ENCODE peak calls at places on chromosomes 5 and 9, in nine cellular contexts. One of them, this sample, is unnamed.

GRCh38 chr9:137429974-137430722 is 7.0 kb downstream of the NOXA1 start:
- DNase-seq in caudate nucleus: no peak
- DNase-seq in lung: no peak
- DNase-seq in GM23338: peak
- DNase-seq in HL-60: no peak
- DNase-seq in ovary: peak
- DNase-seq in aorta: peak
- DNase-seq in RWPE1: no peak
- DNase-seq in IMR-90: no peak
- DNase-seq in this sample: no peak

GRCh38 chr9:137720571-137721110 is 101.8 kb downstream of the EHMT1 start:
- DNase-seq in caudate nucleus: no peak
- DNase-seq in lung: no peak
- DNase-seq in GM23338: no peak
- DNase-seq in HL-60: no peak
- DNase-seq in ovary: no peak
- DNase-seq in aorta: no peak
- DNase-seq in RWPE1: peak
- DNase-seq in IMR-90: no peak
- DNase-seq in this sample: peak

GRCh38 chr5:67842806-67843205 is 372.8 kb upstream of the PIK3R1 start:
- DNase-seq in caudate nucleus: no peak
- DNase-seq in lung: no peak
- DNase-seq in GM23338: peak
- DNase-seq in HL-60: no peak
- DNase-seq in ovary: no peak
- DNase-seq in aorta: no peak
- DNase-seq in RWPE1: peak
- DNase-seq in IMR-90: no peak
- DNase-seq in this sample: no peak

GRCh38 chr9:135069556-135070197 is 17.8 kb upstream of the OLFM1 start:
- DNase-seq in caudate nucleus: no peak
- DNase-seq in lung: no peak
- DNase-seq in GM23338: no peak
- DNase-seq in HL-60: no peak
- DNase-seq in ovary: no peak
- DNase-seq in aorta: peak
- DNase-seq in RWPE1: no peak
- DNase-seq in IMR-90: no peak
- DNase-seq in this sample: no peak

GRCh38 chr5:127561254-127561653 is 43.8 kb downstream of the PRRC1 start:
- DNase-seq in caudate nucleus: no peak
- DNase-seq in lung: no peak
- DNase-seq in GM23338: no peak
- DNase-seq in HL-60: no peak
- DNase-seq in ovary: no peak
- DNase-seq in aorta: no peak
- DNase-seq in RWPE1: no peak
- DNase-seq in IMR-90: peak
- DNase-seq in this sample: no peak

GRCh38 chr5:108801776-108802175 is 54.1 kb downstream of the FER start:
- DNase-seq in caudate nucleus: no peak
- DNase-seq in lung: no peak
- DNase-seq in GM23338: no peak
- DNase-seq in HL-60: peak
- DNase-seq in ovary: no peak
- DNase-seq in aorta: no peak
- DNase-seq in RWPE1: peak
- DNase-seq in IMR-90: peak
- DNase-seq in this sample: peak

GRCh38 chr5:92641031-92641962 is 939.7 kb downstream of the NR2F1-AS1 start:
- DNase-seq in caudate nucleus: no peak
- DNase-seq in lung: no peak
- DNase-seq in GM23338: no peak
- DNase-seq in HL-60: no peak
- DNase-seq in ovary: peak
- DNase-seq in aorta: no peak
- DNase-seq in RWPE1: peak
- DNase-seq in IMR-90: peak
- DNase-seq in this sample: no peak

GRCh38 chr9:113963017-113963620 is 87.0 kb downstream of the ZNF618 start:
- DNase-seq in caudate nucleus: no peak
- DNase-seq in lung: peak
- DNase-seq in GM23338: peak
- DNase-seq in HL-60: peak
- DNase-seq in ovary: no peak
- DNase-seq in aorta: no peak
- DNase-seq in RWPE1: peak
- DNase-seq in IMR-90: peak
- DNase-seq in this sample: no peak

GRCh38 chr9:77672183-77672582 is 24.1 kb upstream of the GNA14 start:
- DNase-seq in caudate nucleus: no peak
- DNase-seq in lung: no peak
- DNase-seq in GM23338: no peak
- DNase-seq in HL-60: no peak
- DNase-seq in ovary: no peak
- DNase-seq in aorta: no peak
- DNase-seq in RWPE1: no peak
- DNase-seq in IMR-90: no peak
- DNase-seq in this sample: no peak

GRCh38 chr9:88742483-88742882 is 207.5 kb downstream of the NXNL2 start:
- DNase-seq in caudate nucleus: no peak
- DNase-seq in lung: no peak
- DNase-seq in GM23338: no peak
- DNase-seq in HL-60: no peak
- DNase-seq in ovary: no peak
- DNase-seq in aorta: no peak
- DNase-seq in RWPE1: peak
- DNase-seq in IMR-90: peak
- DNase-seq in this sample: no peak

GRCh38 chr9:97759611-97760288 is 62.6 kb upstream of the XPA start:
- DNase-seq in caudate nucleus: no peak
- DNase-seq in lung: no peak
- DNase-seq in GM23338: no peak
- DNase-seq in HL-60: no peak
- DNase-seq in ovary: no peak
- DNase-seq in aorta: no peak
- DNase-seq in RWPE1: no peak
- DNase-seq in IMR-90: no peak
- DNase-seq in this sample: no peak

GRCh38 chr9:109906766-109907382 is 126.9 kb downstream of the PALM2AKAP2 start:
- DNase-seq in caudate nucleus: no peak
- DNase-seq in lung: no peak
- DNase-seq in GM23338: no peak
- DNase-seq in HL-60: no peak
- DNase-seq in ovary: no peak
- DNase-seq in aorta: no peak
- DNase-seq in RWPE1: no peak
- DNase-seq in IMR-90: peak
- DNase-seq in this sample: no peak

GRCh38 chr5:14829396-14829795 is 42.2 kb downstream of the ANKH start:
- DNase-seq in caudate nucleus: no peak
- DNase-seq in lung: no peak
- DNase-seq in GM23338: no peak
- DNase-seq in HL-60: no peak
- DNase-seq in ovary: no peak
- DNase-seq in aorta: no peak
- DNase-seq in RWPE1: no peak
- DNase-seq in IMR-90: no peak
- DNase-seq in this sample: no peak

GRCh38 chr5:161676109-161676508 is 9.4 kb upstream of the GABRA6 start:
- DNase-seq in caudate nucleus: no peak
- DNase-seq in lung: no peak
- DNase-seq in GM23338: peak
- DNase-seq in HL-60: no peak
- DNase-seq in ovary: no peak
- DNase-seq in aorta: no peak
- DNase-seq in RWPE1: no peak
- DNase-seq in IMR-90: no peak
- DNase-seq in this sample: peak

GRCh38 chr9:589723-590122 is 251.8 kb upstream of the DMRT1 start:
- DNase-seq in caudate nucleus: no peak
- DNase-seq in lung: no peak
- DNase-seq in GM23338: peak
- DNase-seq in HL-60: no peak
- DNase-seq in ovary: peak
- DNase-seq in aorta: no peak
- DNase-seq in RWPE1: peak
- DNase-seq in IMR-90: peak
- DNase-seq in this sample: no peak

GRCh38 chr5:9613360-9613759 is 16.8 kb downstream of the TAS2R1 start:
- DNase-seq in caudate nucleus: no peak
- DNase-seq in lung: no peak
- DNase-seq in GM23338: no peak
- DNase-seq in HL-60: no peak
- DNase-seq in ovary: no peak
- DNase-seq in aorta: no peak
- DNase-seq in RWPE1: no peak
- DNase-seq in IMR-90: no peak
- DNase-seq in this sample: no peak

GRCh38 chr5:16957305-16958165 is 21.4 kb upstream of the MYO10 start:
- DNase-seq in caudate nucleus: no peak
- DNase-seq in lung: no peak
- DNase-seq in GM23338: no peak
- DNase-seq in HL-60: no peak
- DNase-seq in ovary: no peak
- DNase-seq in aorta: no peak
- DNase-seq in RWPE1: peak
- DNase-seq in IMR-90: peak
- DNase-seq in this sample: peak

GRCh38 chr5:92838253-92838652 is 742.8 kb downstream of the NR2F1-AS1 start:
- DNase-seq in caudate nucleus: no peak
- DNase-seq in lung: no peak
- DNase-seq in GM23338: peak
- DNase-seq in HL-60: no peak
- DNase-seq in ovary: no peak
- DNase-seq in aorta: no peak
- DNase-seq in RWPE1: peak
- DNase-seq in IMR-90: no peak
- DNase-seq in this sample: no peak

GRCh38 chr5:67771791-67772190 is 443.8 kb upstream of the PIK3R1 start:
- DNase-seq in caudate nucleus: no peak
- DNase-seq in lung: no peak
- DNase-seq in GM23338: no peak
- DNase-seq in HL-60: no peak
- DNase-seq in ovary: no peak
- DNase-seq in aorta: no peak
- DNase-seq in RWPE1: no peak
- DNase-seq in IMR-90: no peak
- DNase-seq in this sample: no peak

GRCh38 chr9:117958726-117959125 is 254.5 kb downstream of the TLR4 start:
- DNase-seq in caudate nucleus: no peak
- DNase-seq in lung: no peak
- DNase-seq in GM23338: peak
- DNase-seq in HL-60: no peak
- DNase-seq in ovary: no peak
- DNase-seq in aorta: no peak
- DNase-seq in RWPE1: no peak
- DNase-seq in IMR-90: no peak
- DNase-seq in this sample: no peak

DNA sequence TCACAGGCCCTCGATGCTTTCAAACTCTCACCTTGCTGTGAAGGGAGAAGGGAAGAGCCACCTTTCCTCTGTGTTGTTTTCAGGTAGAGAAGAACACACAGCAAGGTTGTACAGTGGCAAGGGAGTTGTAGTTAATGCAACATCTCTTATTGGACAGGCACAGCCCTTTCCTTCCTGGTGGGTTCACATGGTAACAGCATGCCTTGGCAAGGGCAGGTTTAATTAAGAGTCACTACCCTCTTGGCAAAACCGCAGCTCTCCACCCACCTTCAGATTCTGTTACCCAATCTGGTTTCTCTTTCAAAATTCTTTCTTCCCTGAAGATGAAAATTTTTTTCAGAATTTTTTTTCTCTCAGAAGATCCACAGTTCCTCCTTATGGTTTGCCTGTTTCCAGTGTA is 253.1 kb downstream of the TLR4 start:
- DNase-seq in caudate nucleus: no peak
- DNase-seq in lung: no peak
- DNase-seq in GM23338: no peak
- DNase-seq in HL-60: no peak
- DNase-seq in ovary: no peak
- DNase-seq in aorta: no peak
- DNase-seq in RWPE1: peak
- DNase-seq in IMR-90: no peak
- DNase-seq in this sample: peak
- H3K27ac ChIP-seq in caudate nucleus: no peak
- H3K27ac ChIP-seq in lung: no peak
- H3K27ac ChIP-seq in GM23338: no peak
- H3K27ac ChIP-seq in HL-60: no peak
- H3K27ac ChIP-seq in ovary: no peak
- H3K27ac ChIP-seq in aorta: no peak
- H3K27ac ChIP-seq in RWPE1: no peak
- H3K27ac ChIP-seq in IMR-90: no peak
- H3K27ac ChIP-seq in this sample: no peak

GRCh38 chr5:172583931-172584511 is 57.0 kb upstream of the NEURL1B start:
- DNase-seq in caudate nucleus: no peak
- DNase-seq in lung: no peak
- DNase-seq in GM23338: no peak
- DNase-seq in HL-60: no peak
- DNase-seq in ovary: peak
- DNase-seq in aorta: peak
- DNase-seq in RWPE1: no peak
- DNase-seq in IMR-90: no peak
- DNase-seq in this sample: no peak
- H3K27ac ChIP-seq in caudate nucleus: no peak
- H3K27ac ChIP-seq in lung: peak
- H3K27ac ChIP-seq in GM23338: no peak
- H3K27ac ChIP-seq in HL-60: no peak
- H3K27ac ChIP-seq in ovary: no peak
- H3K27ac ChIP-seq in aorta: no peak
- H3K27ac ChIP-seq in RWPE1: no peak
- H3K27ac ChIP-seq in IMR-90: no peak
- H3K27ac ChIP-seq in this sample: no peak

GRCh38 chr9:95099321-95100070 is 218.0 kb downstream of the FANCC start:
- DNase-seq in caudate nucleus: no peak
- DNase-seq in lung: no peak
- DNase-seq in GM23338: no peak
- DNase-seq in HL-60: no peak
- DNase-seq in ovary: no peak
- DNase-seq in aorta: no peak
- DNase-seq in RWPE1: no peak
- DNase-seq in IMR-90: no peak
- DNase-seq in this sample: no peak
- H3K27ac ChIP-seq in caudate nucleus: peak
- H3K27ac ChIP-seq in lung: no peak
- H3K27ac ChIP-seq in GM23338: no peak
- H3K27ac ChIP-seq in HL-60: no peak
- H3K27ac ChIP-seq in ovary: no peak
- H3K27ac ChIP-seq in aorta: peak
- H3K27ac ChIP-seq in RWPE1: peak
- H3K27ac ChIP-seq in IMR-90: peak
- H3K27ac ChIP-seq in this sample: peak

DNA sequence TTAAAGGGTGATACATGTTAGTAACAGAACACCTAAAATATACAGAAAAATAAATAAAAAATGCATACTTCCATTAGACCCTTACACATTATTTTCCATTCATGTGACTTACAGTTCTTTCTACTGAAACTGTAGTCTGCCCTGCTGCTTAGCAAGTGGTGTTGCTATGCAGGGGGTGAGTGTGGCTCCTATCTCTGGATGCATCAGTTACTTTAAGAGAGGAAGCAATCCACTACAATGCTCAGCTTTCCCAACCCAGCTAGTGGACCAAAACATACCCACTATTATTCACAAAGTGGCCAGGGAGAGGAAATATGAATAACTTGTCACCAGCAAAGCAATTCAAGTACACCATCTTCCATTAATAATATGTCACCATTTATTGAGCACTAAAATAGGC is 121.8 kb downstream of the DOCK2 start:
- DNase-seq in caudate nucleus: no peak
- DNase-seq in lung: no peak
- DNase-seq in GM23338: no peak
- DNase-seq in HL-60: no peak
- DNase-seq in ovary: no peak
- DNase-seq in aorta: no peak
- DNase-seq in RWPE1: no peak
- DNase-seq in IMR-90: peak
- DNase-seq in this sample: no peak
- H3K27ac ChIP-seq in caudate nucleus: no peak
- H3K27ac ChIP-seq in lung: no peak
- H3K27ac ChIP-seq in GM23338: no peak
- H3K27ac ChIP-seq in HL-60: no peak
- H3K27ac ChIP-seq in ovary: no peak
- H3K27ac ChIP-seq in aorta: no peak
- H3K27ac ChIP-seq in RWPE1: no peak
- H3K27ac ChIP-seq in IMR-90: no peak
- H3K27ac ChIP-seq in this sample: no peak